ENCODE peak calls at places on chromosomes 1 and 21, in nine cellular contexts. H, U, K, X, O, C, E, Y and Q are unnamed samples.

GRCh38 chr1:12851779-12852178 is 3.3 kb upstream of the HNRNPCL1 start:
- DNase-seq in O (no peak), U (no peak), Y (no peak), H (no peak), X (no peak), K (no peak), E (no peak), C (no peak), Q (no peak)

GRCh38 chr1:197463142-197463541 is 195.1 kb downstream of the CRB1 start:
- DNase-seq in X (no peak), O (no peak), K (no peak), Y (no peak), U (no peak), C (no peak), E (no peak), H (no peak), Q (no peak)

GRCh38 chr1:212699839-212700596 is at the start of gene BATF3:
- DNase-seq in Y (peak), E (no peak), U (peak), X (no peak), H (peak), C (no peak), O (peak), K (no peak), Q (peak)

GRCh38 chr21:45326169-45326833 is 38.6 kb upstream of the POFUT2 start:
- DNase-seq in K (no peak), C (no peak), Y (no peak), X (peak), E (no peak), O (peak), U (peak), H (no peak), Q (no peak)

GRCh38 chr1:23958810-23959460 is 693 bp upstream of the PNRC2 start:
- DNase-seq in O (peak), Y (peak), U (peak), E (peak), C (peak), K (peak), X (peak), H (peak), Q (peak)

GRCh38 chr1:232393010-232393833 is 236.7 kb downstream of the SIPA1L2 start:
- DNase-seq in H (no peak), K (no peak), U (no peak), Y (no peak), O (no peak), C (no peak), E (no peak), X (peak), Q (no peak)

GRCh38 chr1:63795455-63795854 is 21.6 kb downstream of the ROR1 start:
- DNase-seq in C (no peak), Y (no peak), O (no peak), H (no peak), U (no peak), E (no peak), K (no peak), X (no peak), Q (no peak)

GRCh38 chr21:25296239-25296638 is 311.0 kb downstream of the MRPL39 start:
- DNase-seq in Y (no peak), H (no peak), K (no peak), E (no peak), X (no peak), O (no peak), U (no peak), C (no peak), Q (no peak)

GRCh38 chr1:155136728-155137127 is 1.1 kb downstream of the SLC50A1 start:
- DNase-seq in X (no peak), U (no peak), C (no peak), K (no peak), Y (peak), E (no peak), O (no peak), H (peak), Q (no peak)

DNA sequence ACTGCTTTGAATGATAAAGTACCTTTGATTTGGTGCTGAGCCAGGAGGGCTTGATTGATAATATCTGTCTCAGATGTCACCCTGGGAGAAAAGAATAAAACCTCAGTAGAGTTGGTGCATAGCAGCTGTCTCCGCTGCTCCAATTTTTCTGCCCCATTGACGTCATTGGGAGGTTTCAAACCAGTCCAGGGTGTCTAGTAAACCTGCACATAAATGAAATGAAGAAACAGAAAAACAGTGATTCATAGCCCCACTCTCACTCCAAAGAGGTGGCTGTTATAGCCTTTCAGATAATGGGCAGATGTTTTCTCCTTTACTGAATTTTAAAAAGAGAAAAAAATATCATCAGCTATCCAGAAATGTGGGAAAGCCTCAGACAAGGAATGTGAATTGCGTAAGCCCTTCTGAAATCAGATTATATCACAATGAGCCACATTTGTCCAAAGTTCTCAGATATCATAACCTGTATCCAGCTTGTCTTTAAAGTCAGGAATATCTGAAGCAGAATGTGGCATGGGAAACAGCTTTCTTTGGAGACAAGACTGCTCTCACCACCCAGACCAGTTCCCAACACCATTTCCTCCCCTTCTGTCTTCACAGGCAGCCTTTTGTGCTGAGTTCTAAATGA is 351.3 kb upstream of the SGIP1 start:
- DNase-seq in E (no peak), X (peak), Y (no peak), O (no peak), U (no peak), H (no peak), K (no peak), C (no peak), Q (peak)
- TF ChIP-seq POLR2A in E (no peak), X (no peak), Y (no peak), O (no peak), U (no peak), H (no peak), K (no peak), C (no peak), Q (no peak)

GRCh38 chr1:230136453-230137327 is 69.7 kb downstream of the GALNT2 start:
- DNase-seq in Y (no peak), U (no peak), C (no peak), E (no peak), O (no peak), K (no peak), X (no peak), H (no peak), Q (no peak)
- H3K4me3 ChIP-seq in Y (no peak), U (no peak), C (no peak), E (no peak), O (peak), K (no peak), X (no peak), H (no peak), Q (no peak)

DNA sequence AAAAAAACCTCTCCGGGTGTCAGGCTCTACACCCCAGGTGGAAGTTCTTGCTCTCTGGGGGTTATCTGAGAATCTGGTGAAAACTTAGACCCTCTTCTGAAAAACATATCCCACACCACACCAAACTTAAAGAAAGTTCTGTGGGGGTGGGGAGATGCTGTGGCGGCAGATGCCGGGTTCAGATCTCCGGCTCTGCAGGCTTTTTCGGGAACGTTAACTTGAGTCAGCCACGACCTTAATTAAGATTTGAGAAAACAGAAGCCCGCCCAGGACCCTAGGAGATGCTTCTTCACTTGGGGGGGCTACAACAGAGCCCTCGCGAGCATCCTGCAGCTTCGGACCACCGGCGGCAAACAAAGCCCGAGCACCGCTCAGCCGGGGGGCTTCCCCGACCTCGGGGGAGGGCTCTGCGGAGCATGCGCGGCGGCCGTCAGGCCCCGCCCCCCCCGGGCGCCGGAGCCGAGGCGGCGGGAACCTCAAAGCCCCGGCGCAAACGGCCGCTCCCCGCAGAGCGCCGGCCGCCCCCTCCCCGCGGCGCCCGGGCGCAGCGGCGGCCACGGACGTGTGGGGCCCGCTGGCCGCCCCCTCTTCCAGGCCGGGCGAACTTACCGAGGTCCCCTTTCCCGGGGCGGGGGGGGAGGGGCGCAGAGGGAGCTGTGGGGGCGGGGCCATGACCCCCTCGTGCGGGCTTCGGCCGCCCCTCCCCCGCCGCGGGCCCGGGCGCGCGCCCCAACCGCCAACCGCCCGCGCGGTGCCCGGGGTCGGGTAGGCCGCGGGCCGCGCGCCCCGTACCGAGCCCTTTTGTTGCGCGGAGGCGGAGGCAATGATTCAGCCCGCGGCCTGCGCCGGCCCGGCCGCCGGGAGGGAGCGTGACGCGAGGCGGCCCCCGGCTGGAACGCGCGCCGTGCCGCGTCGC is 2.0 kb downstream of the RCC2 start:
- DNase-seq in O (peak), Y (peak), U (no peak), C (no peak), K (no peak), E (no peak), H (peak), X (peak), Q (peak)
- TF ChIP-seq POLR2A in O (no peak), Y (peak), U (no peak), C (peak), K (no peak), E (peak), H (no peak), X (no peak), Q (no peak)

GRCh38 chr21:38733973-38734546 is 71.7 kb upstream of the ETS2 start:
- DNase-seq in X (peak), U (peak), C (peak), E (peak), K (peak), Y (peak), H (peak), O (peak), Q (peak)
- H3K4me3 ChIP-seq in X (peak), U (peak), C (peak), E (peak), K (no peak), Y (peak), H (no peak), O (peak), Q (peak)

GRCh38 chr1:228400692-228401454 is 5.8 kb downstream of the TRIM11 start:
- DNase-seq in Y (no peak), O (no peak), U (peak), H (no peak), X (no peak), K (no peak), C (no peak), E (no peak), Q (no peak)

GRCh38 chr1:228402638-228403025 is 4.0 kb downstream of the TRIM11 start:
- DNase-seq in K (no peak), U (peak), Y (no peak), H (no peak), E (no peak), O (no peak), X (no peak), C (no peak), Q (no peak)

GRCh38 chr1:228403231-228403631 is 3.4 kb downstream of the TRIM11 start:
- DNase-seq in K (no peak), O (no peak), C (no peak), Y (no peak), E (no peak), U (peak), H (no peak), X (no peak), Q (no peak)

GRCh38 chr1:228400237-228400651 is 6.4 kb downstream of the TRIM11 start:
- DNase-seq in K (no peak), X (no peak), U (peak), H (no peak), E (no peak), Y (no peak), C (no peak), O (no peak), Q (no peak)

GRCh38 chr1:228401782-228402637 is 4.6 kb downstream of the TRIM11 start:
- DNase-seq in E (no peak), H (no peak), U (peak), X (no peak), O (no peak), Y (no peak), C (no peak), K (no peak), Q (no peak)
- TF ChIP-seq POLR2A in E (no peak), H (no peak), U (no peak), X (no peak), O (no peak), Y (no peak), C (no peak), K (no peak), Q (no peak)

GRCh38 chr1:76501576-76502219 is 365.6 kb upstream of the ST6GALNAC5 start:
- DNase-seq in H (no peak), O (no peak), C (no peak), U (no peak), Y (peak), X (no peak), K (no peak), E (no peak), Q (no peak)
- H3K4me3 ChIP-seq in H (no peak), O (no peak), C (no peak), U (no peak), Y (no peak), X (no peak), K (no peak), E (no peak), Q (no peak)

GRCh38 chr1:65278344-65279091 is 30.8 kb upstream of the DNAJC6 start:
- DNase-seq in K (no peak), X (no peak), E (no peak), C (no peak), H (no peak), U (no peak), Y (no peak), O (no peak), Q (no peak)

GRCh38 chr1:65281846-65282245 is 27.5 kb upstream of the DNAJC6 start:
- DNase-seq in X (no peak), H (no peak), Y (no peak), O (no peak), K (no peak), E (no peak), U (no peak), C (no peak), Q (no peak)

GRCh38 chr1:65276197-65276884 is 33.0 kb upstream of the DNAJC6 start:
- DNase-seq in H (no peak), E (no peak), K (no peak), X (no peak), C (no peak), Y (no peak), O (no peak), U (no peak), Q (no peak)

GRCh38 chr1:65279092-65279448 is 30.3 kb upstream of the DNAJC6 start:
- DNase-seq in O (no peak), E (no peak), C (no peak), K (no peak), Y (no peak), H (no peak), X (no peak), U (no peak), Q (no peak)

DNA sequence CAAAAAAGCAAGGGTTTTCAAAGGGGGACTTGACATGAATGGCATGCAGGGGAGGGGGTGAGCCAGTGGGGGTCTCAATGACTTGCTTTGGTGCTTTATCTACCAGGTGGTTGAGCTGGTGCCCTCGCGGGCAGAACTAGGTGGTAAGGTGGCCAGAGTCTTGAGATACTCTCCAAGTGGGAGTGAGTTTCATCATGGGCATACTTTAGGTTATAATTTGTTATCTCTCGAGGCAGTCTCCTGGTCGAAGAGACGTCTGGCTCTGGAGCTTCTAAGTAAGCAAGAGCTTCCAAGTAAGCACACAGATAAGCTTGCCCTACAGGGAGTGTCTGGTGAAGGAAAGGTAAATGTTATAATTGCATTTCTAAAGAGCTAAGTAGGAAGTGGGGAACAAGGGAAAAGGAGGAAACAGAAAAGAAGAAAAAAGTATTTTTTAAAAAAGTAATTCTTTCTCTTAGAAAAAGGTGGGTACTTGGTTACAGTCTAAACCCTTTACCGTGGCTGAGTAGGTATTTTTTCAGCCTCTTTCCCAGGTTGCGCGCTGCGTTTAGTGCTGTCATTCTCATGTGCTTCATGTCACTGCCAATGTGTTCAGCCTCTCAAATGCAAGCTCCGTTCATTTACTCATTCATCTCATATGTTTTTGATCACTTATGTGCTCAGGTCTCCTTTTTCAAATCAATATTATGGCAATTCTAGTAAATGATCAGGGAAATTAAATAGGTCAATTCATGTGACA is 31.6 kb upstream of the DNAJC6 start:
- DNase-seq in O (no peak), U (no peak), K (no peak), Y (no peak), X (no peak), C (no peak), H (no peak), E (no peak), Q (no peak)
- TF ChIP-seq POLR2A in O (no peak), U (no peak), K (no peak), Y (no peak), X (no peak), C (no peak), H (no peak), E (no peak), Q (no peak)